ENCODE peak calls at places on chromosomes 11 and 22, in ten cellular contexts. E, Q, F, W, X, B, O, P, K and G are unnamed samples.

GRCh38 chr11:46710821-46711269 is 8.2 kb upstream of the F2 start:
- DNase-seq in B (no peak), P (no peak), F (no peak), W (peak), O (no peak), K (no peak), Q (peak), E (no peak), X (peak), G (peak)

GRCh38 chr22:17588606-17589005 is 25.3 kb downstream of the SLC25A18 start:
- DNase-seq in Q (no peak), O (no peak), W (no peak), B (no peak), P (no peak), X (no peak), E (no peak), F (no peak), K (no peak), G (no peak)

GRCh38 chr11:20369816-20370215 is 6.3 kb downstream of the HTATIP2 start:
- DNase-seq in K (no peak), F (no peak), O (no peak), E (no peak), P (no peak), Q (no peak), W (no peak), X (no peak), B (no peak), G (no peak)

GRCh38 chr11:84721561-84721961 is 905.6 kb downstream of the DLG2 start:
- DNase-seq in O (no peak), F (no peak), P (no peak), Q (no peak), E (no peak), B (no peak), K (no peak), X (no peak), W (no peak), G (no peak)

GRCh38 chr11:65844231-65844872 is 10.6 kb downstream of the SNX32 start:
- DNase-seq in F (no peak), B (no peak), O (no peak), K (no peak), W (no peak), E (no peak), Q (no peak), P (no peak), X (no peak), G (no peak)

GRCh38 chr11:117095301-117096139 is 2.7 kb downstream of the SIK3 start:
- DNase-seq in B (no peak), X (no peak), F (no peak), W (no peak), Q (no peak), K (no peak), O (no peak), P (no peak), E (no peak), G (no peak)

GRCh38 chr22:41798736-41799135 is 1.7 kb upstream of the CCDC134 start:
- DNase-seq in B (no peak), Q (no peak), X (no peak), K (no peak), P (no peak), O (no peak), W (no peak), E (no peak), F (no peak), G (no peak)

GRCh38 chr11:85620243-85620642 is 6.9 kb downstream of the DLG2 start:
- DNase-seq in B (no peak), E (no peak), Q (no peak), X (no peak), W (no peak), K (no peak), F (no peak), O (no peak), P (no peak), G (no peak)

GRCh38 chr11:101825551-101825950 is 89.3 kb upstream of the CEP126 start:
- DNase-seq in X (no peak), W (no peak), F (no peak), Q (no peak), B (no peak), K (no peak), P (no peak), O (no peak), E (no peak), G (no peak)

GRCh38 chr11:92702771-92703170 is 266.7 kb upstream of the MTNR1B start:
- DNase-seq in O (no peak), K (no peak), E (no peak), W (no peak), X (no peak), B (no peak), P (no peak), Q (peak), F (no peak), G (no peak)